ENCODE peak calls at places on chromosomes 4 and X, in nine cellular contexts. A is transverse colon, Q is mucosa of descending colon, B is tibial nerve, W is H1, H is fibroblast of mammary gland, C is GM12865, N is GM06990, S is hepatocyte. O is an unnamed sample.

GRCh38 chr4:109211671-109212070 is 90.8 kb downstream of the COL25A1 start:
- DNase-seq in N (no peak), C (no peak), W (no peak), B (no peak), Q (no peak), H (no peak), A (no peak), S (no peak), O (no peak)

GRCh38 chr4:155722816-155723499 is 35.9 kb upstream of the GUCY1B1 start:
- DNase-seq in W (no peak), H (peak; percentile 95), N (no peak), S (no peak), C (no peak), A (no peak), B (no peak), Q (no peak), O (no peak)

GRCh38 chrX:9071031-9071650 is 37.2 kb upstream of the FAM9B start:
- DNase-seq in S (no peak), Q (no peak), H (peak; percentile 13), W (no peak), A (no peak), B (no peak), C (no peak), N (no peak), O (no peak)

GRCh38 chr4:123450393-123450792 is 53.8 kb downstream of the SPRY1 start:
- DNase-seq in N (no peak), B (no peak), Q (no peak), H (no peak), S (no peak), A (no peak), C (no peak), W (no peak), O (no peak)

GRCh38 chr4:48801739-48802138 is 21.7 kb upstream of the FRYL start:
- DNase-seq in H (no peak), N (no peak), Q (no peak), B (no peak), A (no peak), W (no peak), S (no peak), C (no peak), O (no peak)

GRCh38 chrX:44314259-44314734 is 29.2 kb downstream of the EFHC2 start:
- DNase-seq in H (peak; percentile 44), C (peak; percentile 0), W (no peak), A (peak; percentile 10), B (no peak), N (no peak), S (peak; percentile 33), Q (no peak), O (peak; percentile 42)

GRCh38 chr4:67549123-67549522 is 3.8 kb upstream of the CENPC start:
- DNase-seq in Q (no peak), B (no peak), N (no peak), W (no peak), C (peak; percentile 67), A (no peak), S (no peak), H (peak; percentile 45), O (no peak)

GRCh38 chr4:154471924-154472323 is 19.7 kb downstream of the DCHS2 start:
- DNase-seq in A (no peak), B (no peak), C (no peak), Q (no peak), W (no peak), N (no peak), S (peak; percentile 16), H (peak; percentile 12), O (no peak)

GRCh38 chr4:121669163-121669550 is 27.6 kb downstream of the ANXA5 start:
- DNase-seq in W (no peak), B (no peak), N (no peak), Q (no peak), C (no peak), A (no peak), H (peak; percentile 93), S (no peak), O (no peak)

GRCh38 chr4:24973471-24974251 is 57.1 kb downstream of the LGI2 start:
- DNase-seq in N (no peak), C (no peak), Q (peak; percentile 32), W (no peak), A (peak; percentile 44), S (peak; percentile 17), B (peak; percentile 15), H (no peak), O (no peak)

GRCh38 chr4:73902038-73902637 is 32.9 kb downstream of the CXCL1 start:
- DNase-seq in B (no peak), C (no peak), H (peak; percentile 85), Q (no peak), S (no peak), N (no peak), A (no peak), W (no peak), O (no peak)

DNA sequence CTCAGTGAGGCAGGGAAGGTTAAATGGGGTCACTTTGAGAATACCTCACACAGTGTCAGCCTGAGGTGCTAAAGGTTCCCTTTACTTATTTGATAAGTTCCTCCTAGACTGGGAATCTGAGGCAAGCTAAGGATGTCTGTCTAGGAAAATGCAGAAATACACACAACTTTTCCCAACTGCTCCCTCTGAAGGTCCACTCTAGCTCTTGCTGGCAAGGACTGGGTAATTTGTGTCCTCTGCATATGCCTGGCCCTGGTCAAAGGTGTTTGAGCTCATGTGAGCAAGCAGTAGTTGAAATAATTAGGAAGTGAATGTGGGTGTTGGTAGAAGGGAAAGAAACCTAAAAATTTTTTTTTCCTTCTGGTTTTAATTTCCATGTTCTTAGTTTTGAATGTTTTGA is 21.3 kb downstream of the TXLNG start:
- DNase-seq in Q (no peak), B (no peak), S (peak; percentile 61), H (peak; percentile 50), C (no peak), N (no peak), A (no peak), W (no peak), O (no peak)
- TF ChIP-seq CTCF in Q (no peak), B (no peak), S (peak; percentile 40), H (peak; percentile 45), C (no peak), N (no peak), A (no peak), W (peak; percentile 42), O (no peak)

GRCh38 chr4:76251448-76252270 is at the start of gene FAM47E:
- DNase-seq in Q (peak; percentile 90), W (peak; percentile 98), N (peak; percentile 19), H (peak; percentile 8), S (peak; percentile 90), A (peak; percentile 86), B (peak; percentile 9), C (no peak), O (peak; percentile 91)
- TF ChIP-seq CTCF in Q (no peak), W (peak; percentile 33), N (no peak), H (no peak), S (peak; percentile 55), A (peak; percentile 43), B (no peak), C (no peak), O (peak; percentile 39)

GRCh38 chr4:136583567-136583966 is 948.7 kb downstream of the PCDH18 start:
- DNase-seq in H (no peak), W (no peak), S (no peak), N (no peak), C (no peak), A (no peak), Q (no peak), B (no peak), O (no peak)
- TF ChIP-seq CTCF in H (no peak), W (no peak), S (no peak), N (no peak), C (no peak), A (no peak), Q (no peak), B (no peak), O (no peak)

DNA sequence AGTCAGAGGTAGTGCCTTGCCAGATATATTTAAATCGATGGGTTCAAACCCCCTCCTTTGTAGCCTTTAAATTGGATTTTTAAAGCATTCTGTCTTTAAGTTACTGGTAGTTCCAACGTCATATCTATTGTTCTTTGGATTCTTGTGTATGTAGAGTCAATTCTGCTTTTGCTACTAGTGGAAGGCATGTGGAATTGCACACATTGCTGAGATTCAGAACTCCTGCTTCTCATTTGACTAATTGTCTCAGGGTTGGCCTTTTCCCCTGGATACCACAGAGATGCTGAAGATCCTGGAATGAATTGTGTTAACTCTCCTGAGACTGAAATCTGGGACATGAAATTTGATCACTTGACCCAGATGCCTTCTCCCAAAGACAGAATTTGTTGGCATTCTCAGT is 328.3 kb upstream of the RPS6KA3 start:
- DNase-seq in B (no peak), S (no peak), C (no peak), A (no peak), W (no peak), H (peak; percentile 55), Q (no peak), N (no peak), O (no peak)
- TF ChIP-seq CTCF in B (no peak), S (peak; percentile 18), C (no peak), A (no peak), W (peak; percentile 45), H (peak; percentile 43), Q (no peak), N (no peak), O (peak; percentile 42)

GRCh38 chrX:53190363-53190960 is 34.5 kb downstream of the KDM5C start:
- DNase-seq in A (no peak), B (no peak), C (no peak), W (peak; percentile 58), Q (no peak), N (no peak), H (peak; percentile 11), S (peak; percentile 26), O (peak; percentile 33)
- TF ChIP-seq CTCF in A (no peak), B (no peak), C (peak; percentile 5), W (peak; percentile 49), Q (no peak), N (peak; percentile 25), H (peak; percentile 29), S (peak; percentile 15), O (peak; percentile 15)

GRCh38 chr4:2743518-2744445 is 12.4 kb downstream of the TNIP2 start:
- DNase-seq in S (no peak), Q (peak; percentile 76), B (no peak), W (no peak), N (no peak), A (peak; percentile 68), H (no peak), C (no peak), O (no peak)

GRCh38 chr4:2745516-2745915 is 10.6 kb downstream of the TNIP2 start:
- DNase-seq in B (no peak), N (no peak), H (no peak), C (no peak), W (no peak), Q (no peak), A (no peak), S (no peak), O (no peak)

GRCh38 chr4:2742823-2743517 is 13.2 kb downstream of the TNIP2 start:
- DNase-seq in S (no peak), W (no peak), Q (no peak), C (no peak), H (no peak), N (no peak), A (no peak), B (no peak), O (no peak)

GRCh38 chr4:2745981-2746806 is 9.9 kb downstream of the TNIP2 start:
- DNase-seq in A (peak; percentile 39), Q (no peak), C (peak; percentile 98), W (no peak), B (no peak), N (peak; percentile 90), H (peak; percentile 45), S (peak; percentile 68), O (no peak)

GRCh38 chr4:2744576-2745270 is 11.4 kb downstream of the TNIP2 start:
- DNase-seq in A (no peak), W (no peak), Q (no peak), N (no peak), S (no peak), B (no peak), H (no peak), C (no peak), O (no peak)
- TF ChIP-seq CTCF in A (no peak), W (no peak), Q (no peak), N (no peak), S (no peak), B (no peak), H (no peak), C (no peak), O (no peak)

GRCh38 chrX:131778269-131779218 is 234.7 kb downstream of the OR13H1 start:
- DNase-seq in W (no peak), C (peak; percentile 27), Q (no peak), H (peak; percentile 80), N (peak; percentile 56), S (no peak), B (no peak), A (peak; percentile 79), O (no peak)
- TF ChIP-seq CTCF in W (no peak), C (no peak), Q (no peak), H (peak; percentile 42), N (no peak), S (no peak), B (no peak), A (peak; percentile 48), O (no peak)

O was measured in glutamatergic neuron.